ENCODE peak calls at places on chromosomes 12 and 14, in five cellular contexts. D is heart right ventricle; W is WTC11; E is T-helper 17 cell; Q is activated CD8-positive, alpha-beta memory T cell treated with anti-CD3 and anti-CD28 coated beads, Interleukin-2, amount 10 ng/mL, durations not matched to agents 7 days and 5 days. P is an unnamed sample.

GRCh38 chr12:89138048-89138852 is 214.1 kb downstream of the DUSP6 start:
- ATAC-seq in Q (peak; percentile 93), D (no peak), W (no peak), E (no peak), P (no peak)

GRCh38 chr14:100668352-100668751 is 58.3 kb upstream of the DLK1 start:
- ATAC-seq in W (no peak), D (no peak), Q (no peak), E (no peak), P (no peak)

GRCh38 chr12:31316964-31317363 is 9.0 kb downstream of the SINHCAF start:
- ATAC-seq in D (no peak), Q (no peak), W (no peak), E (no peak), P (no peak)

GRCh38 chr12:48084841-48085460 is 20.9 kb downstream of the SENP1 start:
- ATAC-seq in W (no peak), E (no peak), D (no peak), Q (no peak), P (no peak)

GRCh38 chr12:93116632-93117031 is 187.5 kb upstream of the EEA1 start:
- ATAC-seq in D (no peak), E (no peak), Q (no peak), W (no peak), P (no peak)

GRCh38 chr12:10940389-10940788 is 1.3 kb upstream of the TAS2R14 start:
- ATAC-seq in W (no peak), E (no peak), D (no peak), Q (no peak), P (no peak)

GRCh38 chr14:36183402-36183801 is 6.9 kb upstream of the PTCSC3 start:
- ATAC-seq in Q (no peak), E (no peak), D (no peak), W (no peak), P (no peak)

GRCh38 chr12:52573306-52573705 is 337 bp downstream of the KRT74 start:
- ATAC-seq in D (no peak), W (no peak), E (no peak), Q (no peak), P (no peak)

GRCh38 chr12:60266381-60266852 is 670.6 kb downstream of the SLC16A7 start:
- ATAC-seq in E (no peak), Q (no peak), D (no peak), W (no peak), P (no peak)

GRCh38 chr14:77046706-77047105 is 18.2 kb upstream of the IRF2BPL start:
- ATAC-seq in Q (no peak), W (no peak), D (no peak), E (no peak), P (no peak)

GRCh38 chr12:120760349-120761245 is 35.0 kb downstream of the ACADS start:
- ATAC-seq in D (no peak), Q (no peak), W (no peak), E (peak; percentile 84), P (no peak)

GRCh38 chr12:15234508-15234907 is 13.3 kb upstream of the RERG start:
- ATAC-seq in W (peak; percentile 30), E (no peak), Q (no peak), D (no peak), P (no peak)

GRCh38 chr14:80260649-80261048 is 49.3 kb upstream of the DIO2 start:
- ATAC-seq in Q (no peak), E (no peak), W (no peak), D (no peak), P (no peak)

GRCh38 chr14:91835197-91835919 is 32.0 kb downstream of the TC2N start:
- ATAC-seq in W (no peak), E (peak; percentile 14), Q (peak; percentile 5), D (no peak), P (peak; percentile 29)

GRCh38 chr12:78119351-78119918 is 288.7 kb downstream of the NAV3 start:
- ATAC-seq in E (no peak), D (no peak), Q (no peak), W (no peak), P (no peak)

GRCh38 chr12:26037615-26038180 is 79.2 kb downstream of the RASSF8 start:
- ATAC-seq in D (no peak), Q (no peak), E (no peak), W (peak; percentile 56), P (no peak)

GRCh38 chr12:7933255-7933726 is 2.7 kb downstream of the SLC2A3 start:
- ATAC-seq in W (peak; percentile 92), Q (peak; percentile 68), D (peak; percentile 86), E (peak; percentile 81), P (peak; percentile 91)

P was measured in gastroesophageal sphincter.